ENCODE peak calls at places on chromosomes 6 and 20, in nine cellular contexts. P, B, E, V, N, U, A, L and D are unnamed samples.

GRCh38 chr20:3258429-3258828 is 19.4 kb upstream of the SLC4A11 start:
- DNase-seq in B (no peak), E (no peak), U (peak; percentile 3), A (no peak), L (no peak), N (no peak), V (no peak), P (no peak), D (no peak)

GRCh38 chr6:170080828-170081368 is 210.0 kb downstream of the DLL1 start:
- DNase-seq in N (no peak), L (no peak), E (no peak), B (no peak), P (peak; percentile 84), V (no peak), A (no peak), U (no peak), D (peak; percentile 75)

GRCh38 chr6:22043284-22043962 is 253.4 kb downstream of the PRL start:
- DNase-seq in A (no peak), B (no peak), L (no peak), P (no peak), N (no peak), E (no peak), U (no peak), V (no peak), D (no peak)

GRCh38 chr20:41217422-41217821 is 80.1 kb downstream of the PLCG1 start:
- DNase-seq in L (no peak), N (no peak), P (no peak), V (no peak), E (no peak), B (no peak), A (no peak), U (no peak), D (no peak)

GRCh38 chr20:58078741-58079522 is 149.5 kb downstream of the ANKRD60 start:
- DNase-seq in N (no peak), V (peak; percentile 2), E (peak; percentile 39), B (no peak), P (no peak), L (no peak), A (peak; percentile 70), U (no peak), D (peak; percentile 60)

GRCh38 chr6:31585531-31585930 is 546 bp upstream of the LST1 start:
- DNase-seq in V (peak; percentile 55), U (peak; percentile 48), A (no peak), N (peak; percentile 26), E (no peak), P (peak; percentile 53), B (no peak), L (peak; percentile 40), D (no peak)

GRCh38 chr6:105401247-105402089 is 1.4 kb downstream of the PREP start:
- DNase-seq in L (no peak), U (no peak), V (no peak), A (peak; percentile 57), P (no peak), B (no peak), E (no peak), N (no peak), D (no peak)

GRCh38 chr6:75207211-75207984 is 1.5 kb upstream of the COL12A1 start:
- DNase-seq in U (no peak), L (peak; percentile 19), A (no peak), N (no peak), P (peak; percentile 60), E (no peak), B (no peak), V (no peak), D (no peak)

GRCh38 chr6:11685411-11686093 is 93.1 kb downstream of the ADTRP start:
- DNase-seq in A (no peak), U (no peak), V (peak; percentile 26), L (no peak), P (no peak), N (peak; percentile 36), B (no peak), E (no peak), D (no peak)

GRCh38 chr20:57663681-57664451 is 43.6 kb upstream of the ZBP1 start:
- DNase-seq in B (no peak), P (no peak), E (no peak), V (no peak), U (no peak), A (no peak), N (no peak), L (no peak), D (no peak)

GRCh38 chr6:110547266-110547964 is 71.0 kb upstream of the SLC22A16 start:
- DNase-seq in L (no peak), E (no peak), A (no peak), U (no peak), N (peak; percentile 73), P (no peak), B (no peak), V (peak; percentile 35), D (peak; percentile 10)

GRCh38 chr6:169344651-169345050 is 91.0 kb upstream of the THBS2 start:
- DNase-seq in P (no peak), L (no peak), U (no peak), E (no peak), B (no peak), N (no peak), A (no peak), V (no peak), D (no peak)

GRCh38 chr20:10306440-10307358 is 88.1 kb downstream of the SNAP25 start:
- DNase-seq in B (no peak), U (no peak), N (no peak), E (peak; percentile 73), V (no peak), L (no peak), A (peak; percentile 22), P (no peak), D (no peak)

GRCh38 chr20:1341561-1342265 is 12.8 kb upstream of the SDCBP2 start:
- DNase-seq in N (no peak), P (no peak), E (no peak), U (no peak), V (no peak), L (no peak), A (no peak), B (no peak), D (peak; percentile 73)

GRCh38 chr6:81126150-81126549 is 626.3 kb downstream of the TENT5A start:
- DNase-seq in B (no peak), N (no peak), P (no peak), E (peak; percentile 16), A (no peak), L (no peak), V (no peak), U (no peak), D (no peak)

GRCh38 chr6:16004934-16005673 is 123.8 kb upstream of the MYLIP start:
- DNase-seq in P (no peak), L (no peak), U (no peak), V (no peak), N (no peak), E (no peak), A (no peak), B (no peak), D (peak; percentile 32)

GRCh38 chr6:8973395-8973794 is 538.0 kb upstream of the SLC35B3 start:
- DNase-seq in N (no peak), A (no peak), E (no peak), U (no peak), B (no peak), L (no peak), V (no peak), P (no peak), D (no peak)
- TF ChIP-seq CTCF in N (no peak), A (no peak), E (no peak), U (no peak), B (no peak), L (no peak), V (no peak), P (no peak), D (no peak)

GRCh38 chr6:1552296-1552761 is 57.4 kb upstream of the FOXC1 start:
- DNase-seq in U (peak; percentile 27), P (peak; percentile 26), N (peak; percentile 33), A (no peak), V (peak; percentile 3), L (peak; percentile 53), E (no peak), B (no peak), D (no peak)
- TF ChIP-seq CTCF in U (peak; percentile 47), P (peak; percentile 38), N (peak; percentile 57), A (peak; percentile 49), V (no peak), L (no peak), E (peak; percentile 48), B (peak; percentile 58), D (peak; percentile 30)

GRCh38 chr20:53626584-53626983 is 32.9 kb upstream of the ZNF217 start:
- DNase-seq in L (no peak), E (no peak), N (no peak), B (no peak), U (no peak), P (no peak), V (no peak), A (no peak), D (no peak)

GRCh38 chr20:53623454-53624206 is 30.0 kb upstream of the ZNF217 start:
- DNase-seq in N (no peak), L (no peak), V (peak; percentile 71), E (no peak), U (peak; percentile 71), B (peak; percentile 27), P (peak; percentile 54), A (no peak), D (no peak)

GRCh38 chr20:53621482-53622246 is 28.0 kb upstream of the ZNF217 start:
- DNase-seq in V (peak; percentile 87), P (no peak), E (peak; percentile 92), L (no peak), N (peak; percentile 90), B (no peak), A (peak; percentile 93), U (peak; percentile 39), D (no peak)

GRCh38 chr20:53623127-53623453 is 29.5 kb upstream of the ZNF217 start:
- DNase-seq in P (no peak), U (peak; percentile 8), L (no peak), A (no peak), V (no peak), E (no peak), B (no peak), N (no peak), D (no peak)

DNA sequence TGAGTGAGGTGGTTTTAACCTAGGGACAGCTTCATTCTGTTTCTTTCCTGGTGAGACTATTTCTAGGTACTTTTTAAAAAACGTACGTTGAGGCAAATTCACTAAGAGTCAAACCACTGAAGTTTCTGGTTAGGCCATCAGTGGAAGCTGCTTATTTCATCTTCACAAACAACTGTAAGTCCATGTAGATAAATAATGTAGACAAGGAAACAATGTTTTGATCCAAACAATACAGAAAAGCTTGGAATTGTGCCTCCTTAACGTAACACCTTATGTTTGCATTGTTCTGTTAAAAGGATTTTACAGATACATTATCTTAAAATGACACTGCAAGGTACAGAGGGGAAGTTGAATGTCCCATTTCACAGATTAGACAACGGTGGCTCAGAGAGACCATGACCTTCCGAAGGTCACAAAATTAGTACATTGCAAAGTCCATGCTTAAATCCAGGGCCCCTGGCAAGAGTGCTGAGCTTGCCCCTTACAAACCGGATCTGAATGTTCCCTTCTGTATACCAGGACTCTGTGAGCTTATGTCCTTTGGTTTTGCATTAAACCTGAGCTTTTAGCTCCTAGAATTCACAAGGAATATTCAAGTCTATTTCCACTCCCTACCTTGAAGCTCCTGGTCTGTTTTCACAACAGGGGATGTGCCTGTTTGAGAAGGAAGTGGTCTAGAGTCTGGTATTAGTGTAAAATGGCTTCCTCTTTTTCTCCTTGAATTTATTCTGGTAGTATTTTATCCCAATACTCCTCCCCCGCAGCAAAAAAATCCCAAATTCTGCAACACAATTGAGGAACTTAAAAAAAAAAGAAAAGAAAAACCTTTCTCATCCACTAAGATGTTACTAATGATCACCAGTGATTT is 28.8 kb upstream of the ZNF217 start:
- DNase-seq in P (no peak), U (peak; percentile 40), V (no peak), A (no peak), B (no peak), E (no peak), N (no peak), L (no peak), D (no peak)
- TF ChIP-seq CTCF in P (no peak), U (no peak), V (no peak), A (no peak), B (no peak), E (no peak), N (no peak), L (no peak), D (no peak)

GRCh38 chr6:113980937-113981554 is 10.1 kb upstream of the HDAC2 start:
- DNase-seq in N (no peak), A (no peak), E (no peak), B (no peak), P (peak; percentile 70), V (peak; percentile 20), L (peak; percentile 31), U (peak; percentile 30), D (no peak)
- TF ChIP-seq CTCF in N (peak; percentile 80), A (peak; percentile 55), E (peak; percentile 49), B (peak; percentile 68), P (peak; percentile 68), V (peak; percentile 69), L (no peak), U (peak; percentile 55), D (peak; percentile 62)